ENCODE peak calls at places on chromosomes 1 and 21, in eight cellular contexts. J, N, G, A, D, E, U and R are unnamed samples.

GRCh38 chr1:171654705-171655214 is 2.3 kb upstream of the MYOC start:
- DNase-seq in A (peak; percentile 15), N (peak; percentile 25), J (no peak), E (no peak), G (no peak), U (no peak), D (no peak), R (no peak)

GRCh38 chr1:28287315-28287714 is 28.0 kb downstream of the SESN2 start:
- DNase-seq in N (no peak), U (no peak), A (no peak), J (no peak), D (no peak), G (no peak), E (no peak), R (no peak)

GRCh38 chr1:228400237-228400651 is 6.4 kb downstream of the TRIM11 start:
- DNase-seq in E (no peak), A (no peak), N (no peak), G (no peak), U (no peak), D (no peak), J (peak; percentile 24), R (no peak)

GRCh38 chr1:115245227-115245626 is 92.8 kb downstream of the NGF start:
- DNase-seq in E (no peak), D (no peak), G (no peak), A (no peak), U (no peak), J (no peak), N (no peak), R (no peak)

GRCh38 chr1:30716646-30717045 is 6.7 kb downstream of the MATN1 start:
- DNase-seq in G (no peak), N (no peak), U (no peak), D (no peak), A (no peak), J (no peak), E (no peak), R (no peak)

GRCh38 chr1:11520531-11521233 is 41.7 kb downstream of the DISP3 start:
- DNase-seq in A (no peak), J (peak; percentile 14), U (no peak), E (no peak), N (no peak), D (no peak), G (no peak), R (no peak)

GRCh38 chr1:2276803-2277580 is 48.9 kb downstream of the SKI start:
- DNase-seq in E (no peak), N (no peak), A (no peak), U (no peak), J (no peak), D (no peak), G (no peak), R (no peak)

GRCh38 chr1:159786966-159787365 is 6.2 kb downstream of the DUSP23 start:
- DNase-seq in J (no peak), A (no peak), N (no peak), D (no peak), U (no peak), G (no peak), E (no peak), R (no peak)

GRCh38 chr1:92583821-92584760 is 97.4 kb upstream of the GFI1 start:
- DNase-seq in N (no peak), E (peak; percentile 11), J (no peak), G (no peak), A (peak; percentile 81), D (no peak), U (no peak), R (no peak)

GRCh38 chr21:39685991-39686390 is 59.0 kb upstream of the IGSF5 start:
- DNase-seq in G (no peak), D (no peak), J (no peak), U (no peak), E (no peak), N (no peak), A (no peak), R (no peak)

GRCh38 chr1:67824771-67825170 is 8.5 kb downstream of the GNG12 start:
- DNase-seq in J (no peak), U (no peak), E (no peak), G (no peak), N (no peak), A (no peak), D (no peak), R (no peak)

GRCh38 chr1:160646711-160647328 is at the start of gene SLAMF1:
- DNase-seq in A (no peak), G (no peak), N (no peak), D (no peak), U (no peak), J (no peak), E (no peak), R (no peak)

GRCh38 chr1:246035060-246035531 is 472.0 kb downstream of the SMYD3 start:
- DNase-seq in J (no peak), E (no peak), N (no peak), G (no peak), D (no peak), A (peak; percentile 5), U (no peak), R (no peak)

GRCh38 chr1:241167121-241167619 is 189.8 kb downstream of the RGS7 start:
- DNase-seq in E (no peak), D (no peak), N (no peak), J (no peak), A (peak; percentile 27), G (no peak), U (no peak), R (no peak)